ENCODE peak calls at places on chromosome 2, in six cellular contexts. One of them, this sample, is unnamed.

GRCh38 chr2:8615252-8616083 is 66.4 kb upstream of the ID2 start:
- DNase-seq in Daoy: no peak
- DNase-seq in GM12864: no peak
- DNase-seq in CD8-positive, alpha-beta T cell: no peak
- DNase-seq in stimulated activated CD4-positive, alpha-beta T cell treated with anti-CD3 and anti-CD28 coated beads, Interleukin-15, amount 100 ng/mL, for 1 hour: no peak
- DNase-seq in Calu3: no peak
- DNase-seq in this sample: no peak

GRCh38 chr2:7794916-7795315 is 877.7 kb downstream of the RNF144A start:
- DNase-seq in Daoy: no peak
- DNase-seq in GM12864: no peak
- DNase-seq in CD8-positive, alpha-beta T cell: no peak
- DNase-seq in stimulated activated CD4-positive, alpha-beta T cell treated with anti-CD3 and anti-CD28 coated beads, Interleukin-15, amount 100 ng/mL, for 1 hour: no peak
- DNase-seq in Calu3: peak
- DNase-seq in this sample: no peak

GRCh38 chr2:230010501-230010900 is 58.2 kb downstream of the SLC16A14 start:
- DNase-seq in Daoy: no peak
- DNase-seq in GM12864: no peak
- DNase-seq in CD8-positive, alpha-beta T cell: no peak
- DNase-seq in stimulated activated CD4-positive, alpha-beta T cell treated with anti-CD3 and anti-CD28 coated beads, Interleukin-15, amount 100 ng/mL, for 1 hour: no peak
- DNase-seq in Calu3: no peak
- DNase-seq in this sample: no peak

GRCh38 chr2:201072201-201072530 is 365 bp downstream of the NDUFB3 start:
- DNase-seq in Daoy: no peak
- DNase-seq in GM12864: no peak
- DNase-seq in CD8-positive, alpha-beta T cell: no peak
- DNase-seq in stimulated activated CD4-positive, alpha-beta T cell treated with anti-CD3 and anti-CD28 coated beads, Interleukin-15, amount 100 ng/mL, for 1 hour: no peak
- DNase-seq in Calu3: no peak
- DNase-seq in this sample: no peak

GRCh38 chr2:128519517-128520215 is 201.0 kb upstream of the HS6ST1 start:
- DNase-seq in Daoy: no peak
- DNase-seq in GM12864: no peak
- DNase-seq in CD8-positive, alpha-beta T cell: no peak
- DNase-seq in stimulated activated CD4-positive, alpha-beta T cell treated with anti-CD3 and anti-CD28 coated beads, Interleukin-15, amount 100 ng/mL, for 1 hour: no peak
- DNase-seq in Calu3: no peak
- DNase-seq in this sample: no peak

GRCh38 chr2:117856415-117857210 is 42.1 kb downstream of the DDX18 start:
- DNase-seq in Daoy: peak
- DNase-seq in GM12864: no peak
- DNase-seq in CD8-positive, alpha-beta T cell: no peak
- DNase-seq in stimulated activated CD4-positive, alpha-beta T cell treated with anti-CD3 and anti-CD28 coated beads, Interleukin-15, amount 100 ng/mL, for 1 hour: no peak
- DNase-seq in Calu3: peak
- DNase-seq in this sample: no peak

GRCh38 chr2:72579595-72580180 is 246.1 kb downstream of the EXOC6B start:
- DNase-seq in Daoy: peak
- DNase-seq in GM12864: no peak
- DNase-seq in CD8-positive, alpha-beta T cell: no peak
- DNase-seq in stimulated activated CD4-positive, alpha-beta T cell treated with anti-CD3 and anti-CD28 coated beads, Interleukin-15, amount 100 ng/mL, for 1 hour: no peak
- DNase-seq in Calu3: no peak
- DNase-seq in this sample: no peak

GRCh38 chr2:74843371-74844298 is 9.7 kb downstream of the HK2 start:
- DNase-seq in Daoy: peak
- DNase-seq in GM12864: no peak
- DNase-seq in CD8-positive, alpha-beta T cell: no peak
- DNase-seq in stimulated activated CD4-positive, alpha-beta T cell treated with anti-CD3 and anti-CD28 coated beads, Interleukin-15, amount 100 ng/mL, for 1 hour: no peak
- DNase-seq in Calu3: no peak
- DNase-seq in this sample: no peak

GRCh38 chr2:204900487-204900886 is 355.2 kb downstream of the PARD3B start:
- DNase-seq in Daoy: no peak
- DNase-seq in GM12864: no peak
- DNase-seq in CD8-positive, alpha-beta T cell: no peak
- DNase-seq in stimulated activated CD4-positive, alpha-beta T cell treated with anti-CD3 and anti-CD28 coated beads, Interleukin-15, amount 100 ng/mL, for 1 hour: no peak
- DNase-seq in Calu3: no peak
- DNase-seq in this sample: no peak

GRCh38 chr2:235669269-235669831 is 175.5 kb downstream of the AGAP1 start:
- DNase-seq in Daoy: peak
- DNase-seq in GM12864: no peak
- DNase-seq in CD8-positive, alpha-beta T cell: no peak
- DNase-seq in stimulated activated CD4-positive, alpha-beta T cell treated with anti-CD3 and anti-CD28 coated beads, Interleukin-15, amount 100 ng/mL, for 1 hour: no peak
- DNase-seq in Calu3: peak
- DNase-seq in this sample: peak

GRCh38 chr2:29921560-29921915 is at the start of gene ALK:
- DNase-seq in Daoy: peak
- DNase-seq in GM12864: no peak
- DNase-seq in CD8-positive, alpha-beta T cell: peak
- DNase-seq in stimulated activated CD4-positive, alpha-beta T cell treated with anti-CD3 and anti-CD28 coated beads, Interleukin-15, amount 100 ng/mL, for 1 hour: no peak
- DNase-seq in Calu3: peak
- DNase-seq in this sample: peak

GRCh38 chr2:104849618-104850097 is 4.3 kb upstream of the POU3F3 start:
- DNase-seq in Daoy: peak
- DNase-seq in GM12864: peak
- DNase-seq in CD8-positive, alpha-beta T cell: no peak
- DNase-seq in stimulated activated CD4-positive, alpha-beta T cell treated with anti-CD3 and anti-CD28 coated beads, Interleukin-15, amount 100 ng/mL, for 1 hour: no peak
- DNase-seq in Calu3: peak
- DNase-seq in this sample: no peak

GRCh38 chr2:227325824-227326195 is 759 bp downstream of the MFF start:
- DNase-seq in Daoy: peak
- DNase-seq in GM12864: no peak
- DNase-seq in CD8-positive, alpha-beta T cell: no peak
- DNase-seq in stimulated activated CD4-positive, alpha-beta T cell treated with anti-CD3 and anti-CD28 coated beads, Interleukin-15, amount 100 ng/mL, for 1 hour: no peak
- DNase-seq in Calu3: peak
- DNase-seq in this sample: no peak

GRCh38 chr2:55519908-55520885 is 679 bp downstream of the CFAP36 start:
- DNase-seq in Daoy: peak
- DNase-seq in GM12864: no peak
- DNase-seq in CD8-positive, alpha-beta T cell: peak
- DNase-seq in stimulated activated CD4-positive, alpha-beta T cell treated with anti-CD3 and anti-CD28 coated beads, Interleukin-15, amount 100 ng/mL, for 1 hour: no peak
- DNase-seq in Calu3: peak
- DNase-seq in this sample: no peak

GRCh38 chr2:101921319-101921960 is 70.3 kb upstream of the IL1R2 start:
- DNase-seq in Daoy: no peak
- DNase-seq in GM12864: no peak
- DNase-seq in CD8-positive, alpha-beta T cell: no peak
- DNase-seq in stimulated activated CD4-positive, alpha-beta T cell treated with anti-CD3 and anti-CD28 coated beads, Interleukin-15, amount 100 ng/mL, for 1 hour: no peak
- DNase-seq in Calu3: no peak
- DNase-seq in this sample: no peak

GRCh38 chr2:218186876-218187649 is 20.3 kb upstream of the CXCR1 start:
- DNase-seq in Daoy: no peak
- DNase-seq in GM12864: no peak
- DNase-seq in CD8-positive, alpha-beta T cell: no peak
- DNase-seq in stimulated activated CD4-positive, alpha-beta T cell treated with anti-CD3 and anti-CD28 coated beads, Interleukin-15, amount 100 ng/mL, for 1 hour: no peak
- DNase-seq in Calu3: no peak
- DNase-seq in this sample: no peak

GRCh38 chr2:6650311-6650710 is 215.4 kb downstream of the CMPK2 start:
- DNase-seq in Daoy: no peak
- DNase-seq in GM12864: no peak
- DNase-seq in CD8-positive, alpha-beta T cell: no peak
- DNase-seq in stimulated activated CD4-positive, alpha-beta T cell treated with anti-CD3 and anti-CD28 coated beads, Interleukin-15, amount 100 ng/mL, for 1 hour: no peak
- DNase-seq in Calu3: no peak
- DNase-seq in this sample: no peak

GRCh38 chr2:237704476-237705224 is 77.3 kb downstream of the LRRFIP1 start:
- DNase-seq in Daoy: peak
- DNase-seq in GM12864: no peak
- DNase-seq in CD8-positive, alpha-beta T cell: no peak
- DNase-seq in stimulated activated CD4-positive, alpha-beta T cell treated with anti-CD3 and anti-CD28 coated beads, Interleukin-15, amount 100 ng/mL, for 1 hour: no peak
- DNase-seq in Calu3: no peak
- DNase-seq in this sample: no peak